ENCODE peak calls at places on chromosomes 13 and 19, in five cellular contexts. I, O, B, R and N are unnamed samples.
A peak's percentile ranks its signal among the peaks of the same experiment; 100 is the strongest.

GRCh38 chr13:45439781-45440462 is 21.7 kb upstream of the SLC25A30 start:
- DNase-seq in I (no peak), O (no peak), B (no peak), R (no peak), N (no peak)

GRCh38 chr19:42363614-42364346 is 26.3 kb downstream of the CNFN start:
- DNase-seq in I (no peak), O (no peak), B (no peak), R (no peak), N (no peak)

GRCh38 chr13:23427342-23428182 is 5.9 kb downstream of the SACS start:
- DNase-seq in I (no peak), O (peak; percentile 64), B (no peak), R (peak; percentile 69), N (no peak)

GRCh38 chr13:78239681-78240080 is 321.1 kb upstream of the EDNRB start:
- DNase-seq in I (no peak), O (no peak), B (no peak), R (no peak), N (no peak)

GRCh38 chr13:80276371-80277289 is 64.3 kb downstream of the SPRY2 start:
- DNase-seq in I (no peak), O (no peak), B (no peak), R (no peak), N (peak; percentile 11)

GRCh38 chr13:50244355-50244912 is 229.2 kb downstream of the KCNRG start:
- DNase-seq in I (no peak), O (no peak), B (no peak), R (no peak), N (no peak)

GRCh38 chr19:45505151-45505995 is 1.9 kb upstream of the VASP start:
- DNase-seq in I (no peak), O (peak; percentile 57), B (no peak), R (no peak), N (no peak)

GRCh38 chr19:29771708-29772415 is 39.9 kb upstream of the CCNE1 start:
- DNase-seq in I (no peak), O (peak; percentile 69), B (no peak), R (peak; percentile 30), N (peak; percentile 6)

GRCh38 chr13:25811506-25811905 is 240.3 kb downstream of the SHISA2 start:
- DNase-seq in I (no peak), O (no peak), B (no peak), R (no peak), N (no peak)

GRCh38 chr19:58182577-58182988 is 278 bp upstream of the ZNF274 start:
- DNase-seq in I (no peak), O (no peak), B (peak; percentile 68), R (peak; percentile 7), N (no peak)

GRCh38 chr13:29996316-29996715 is 145.9 kb upstream of the UBL3 start:
- DNase-seq in I (no peak), O (no peak), B (no peak), R (no peak), N (no peak)

GRCh38 chr13:29994911-29995601 is 144.6 kb upstream of the UBL3 start:
- DNase-seq in I (no peak), O (peak; percentile 14), B (no peak), R (no peak), N (no peak)

GRCh38 chr13:29991343-29991742 is 140.9 kb upstream of the UBL3 start:
- DNase-seq in I (no peak), O (peak; percentile 95), B (no peak), R (peak; percentile 90), N (no peak)

GRCh38 chr13:29993716-29994488 is 143.5 kb upstream of the UBL3 start:
- DNase-seq in I (no peak), O (peak; percentile 86), B (no peak), R (peak; percentile 37), N (no peak)

GRCh38 chr13:29993196-29993595 is 142.8 kb upstream of the UBL3 start:
- DNase-seq in I (no peak), O (no peak), B (no peak), R (no peak), N (no peak)
- H3K27ac ChIP-seq in I (no peak overlapping the region), O (no peak overlapping the region), B (no peak overlapping the region), R (no peak overlapping the region), N (no peak overlapping the region)

GRCh38 chr19:52142001-52142595 is 2.4 kb upstream of the ZNF616 start:
- DNase-seq in I (no peak), O (no peak), B (no peak), R (peak; percentile 74), N (no peak)
- H3K27ac ChIP-seq in I (no peak overlapping the region), O (no peak overlapping the region), B (no peak overlapping the region), R (no peak overlapping the region), N (no peak overlapping the region)

DNA sequence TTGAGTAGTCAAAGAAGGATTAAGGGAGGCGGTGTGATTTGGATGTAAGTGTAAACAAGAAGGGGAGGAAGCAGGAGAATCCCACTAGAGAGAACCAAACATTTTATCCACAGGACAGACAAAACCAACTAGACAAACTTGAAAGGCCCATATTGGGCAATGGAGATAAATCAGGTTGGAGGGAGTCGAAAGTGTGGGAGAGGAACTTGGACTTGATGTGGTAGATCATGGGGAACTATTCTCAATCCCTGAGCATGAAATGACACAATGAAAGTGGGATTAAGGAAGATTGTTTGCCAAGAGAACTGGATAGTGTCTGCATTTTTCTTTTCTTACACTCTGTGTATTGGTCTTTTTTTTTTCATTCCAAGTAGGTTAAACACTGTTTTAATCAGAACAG is 17.9 kb downstream of the GPR183 start:
- DNase-seq in I (no peak), O (no peak), B (no peak), R (no peak), N (no peak)
- H3K27ac ChIP-seq in I (no peak overlapping the region), O (no peak overlapping the region), B (no peak overlapping the region), R (no peak overlapping the region), N (no peak overlapping the region)

GRCh38 chr13:113584205-113584869 is at the start of gene TFDP1:
- DNase-seq in I (peak; percentile 79), O (peak; percentile 80), B (peak; percentile 52), R (peak; percentile 86), N (no peak)
- H3K27ac ChIP-seq in I (no peak within 1 kb of the TSS), O (no peak within 1 kb of the TSS), B (no peak within 1 kb of the TSS), R (peak within 1 kb of the TSS; percentile 10), N (no peak within 1 kb of the TSS)

DNA sequence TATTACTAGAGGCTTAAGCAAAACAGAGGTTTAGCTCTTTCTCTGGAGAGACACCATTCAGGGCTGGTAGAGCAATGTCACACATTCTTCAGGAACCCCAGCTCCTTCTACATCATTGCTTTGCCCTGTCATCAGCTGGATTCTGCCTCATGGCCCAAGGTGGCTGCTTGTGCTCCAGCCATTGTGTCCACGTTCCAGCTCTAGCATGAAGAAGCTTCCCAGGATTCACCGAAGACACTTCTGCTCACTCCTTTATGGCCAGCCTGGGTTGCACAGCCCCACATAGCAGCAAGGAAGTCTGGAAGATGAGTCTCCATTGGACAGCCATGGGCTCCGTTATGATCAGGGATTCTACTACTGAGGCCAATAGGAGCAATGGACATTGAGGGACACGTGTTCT is 13.2 kb downstream of the PGLS start:
- DNase-seq in I (no peak), O (no peak), B (no peak), R (no peak), N (no peak)
- H3K27ac ChIP-seq in I (no peak overlapping the region), O (no peak overlapping the region), B (no peak overlapping the region), R (no peak overlapping the region), N (no peak overlapping the region)